ENCODE peak calls at places on chromosome 1, in four cellular contexts. H is activated T-cell treated with anti-CD3 and anti-CD28 coated beads for 1 hour, C is type B pancreatic cell, E is stomach. A is an unnamed sample.
A peak's percentile ranks its signal among the peaks of the same experiment; 100 is the strongest.

GRCh38 chr1:36773827-36774541 is 260.3 kb downstream of the GRIK3 start:
- DNase-seq in H (no peak), C (no peak), E (no peak), A (no peak)

GRCh38 chr1:87961992-87962391 is 633.3 kb downstream of the LMO4 start:
- DNase-seq in H (no peak), C (no peak), E (no peak), A (no peak)

GRCh38 chr1:164588388-164589341 is 29.7 kb downstream of the PBX1 start:
- DNase-seq in H (no peak), C (peak; percentile 78), E (no peak), A (no peak)

GRCh38 chr1:246687002-246687401 is 37.2 kb upstream of the SCCPDH start:
- DNase-seq in H (no peak), C (no peak), E (no peak), A (no peak)

GRCh38 chr1:208170252-208170651 is 73.9 kb downstream of the PLXNA2 start:
- DNase-seq in H (no peak), C (no peak), E (peak; percentile 59), A (no peak)

GRCh38 chr1:12460121-12460520 is 157.9 kb downstream of the DHRS3 start:
- DNase-seq in H (no peak), C (no peak), E (peak; percentile 43), A (no peak)

GRCh38 chr1:185716095-185716494 is 18.1 kb upstream of the HMCN1 start:
- DNase-seq in H (no peak), C (no peak), E (no peak), A (no peak)

GRCh38 chr1:18049228-18049627 is 58.4 kb upstream of the IGSF21 start:
- DNase-seq in H (no peak), C (no peak), E (no peak), A (no peak)

GRCh38 chr1:31714442-31715096 is 10.8 kb upstream of the COL16A1 start:
- DNase-seq in H (peak; percentile 21), C (no peak), E (peak; percentile 42), A (no peak)